ENCODE peak calls at places on chromosomes 16 and 17, in nine cellular contexts. Y is endothelial cell of umbilical vein; C is HEK293T; W is smooth muscle cell of the brain vasculature; T is adrenal gland; R is HFFc6; F is activated CD4-positive, alpha-beta T cell treated with anti-CD3 and anti-CD28 coated beads, Interleukin-2, amount 50 U/mL, for 1 hour; D is transverse colon; E is A673. B is an unnamed sample.

GRCh38 chr16:64416232-64417010 is 705.4 kb downstream of the CDH11 start:
- DNase-seq in E (peak; percentile 7), W (no peak), R (peak; percentile 33), Y (peak; percentile 64), F (no peak), T (no peak), C (no peak), D (no peak), B (no peak)

GRCh38 chr17:33435716-33436301 is 142.7 kb upstream of the ASIC2 start:
- DNase-seq in W (no peak), D (no peak), F (no peak), R (no peak), C (no peak), E (no peak), Y (no peak), T (no peak), B (no peak)

GRCh38 chr16:7380907-7381306 is 48.3 kb downstream of the RBFOX1 start:
- DNase-seq in E (no peak), D (no peak), W (no peak), R (no peak), T (no peak), F (no peak), Y (no peak), C (no peak), B (no peak)

GRCh38 chr17:69609495-69610315 is 195.2 kb downstream of the MAP2K6 start:
- DNase-seq in R (peak; percentile 38), C (peak; percentile 36), D (no peak), F (no peak), T (no peak), E (peak; percentile 37), Y (peak; percentile 69), W (no peak), B (no peak)

GRCh38 chr16:85718682-85719081 is 29.9 kb upstream of the GINS2 start:
- DNase-seq in D (peak; percentile 28), R (no peak), F (no peak), E (peak; percentile 29), Y (no peak), C (peak; percentile 61), T (no peak), W (no peak), B (no peak)

GRCh38 chr16:87096746-87097145 is 220.4 kb downstream of the C16orf95 start:
- DNase-seq in D (no peak), C (no peak), Y (no peak), W (no peak), T (no peak), E (no peak), R (no peak), F (no peak), B (no peak)

GRCh38 chr16:90015586-90016338 is 3.5 kb downstream of the DBNDD1 start:
- DNase-seq in F (no peak), R (no peak), T (no peak), E (no peak), D (no peak), C (no peak), W (no peak), Y (peak; percentile 85), B (no peak)

GRCh38 chr16:19926449-19927390 is 42.1 kb upstream of the GPRC5B start:
- DNase-seq in D (no peak), C (no peak), W (no peak), T (no peak), Y (peak; percentile 48), E (peak; percentile 48), R (peak; percentile 12), F (no peak), B (no peak)

GRCh38 chr16:15900901-15901465 is 12.6 kb upstream of the CEP20 start:
- DNase-seq in D (no peak), Y (no peak), T (no peak), W (no peak), R (no peak), F (no peak), E (no peak), C (no peak), B (no peak)

GRCh38 chr17:42979511-42980273 is at the start of gene PTGES3L:
- DNase-seq in F (no peak), W (no peak), C (peak; percentile 67), R (peak; percentile 38), Y (no peak), D (peak; percentile 63), T (no peak), E (peak; percentile 46), B (no peak)

GRCh38 chr16:29900102-29900887 is at the start of gene ASPHD1:
- DNase-seq in R (peak; percentile 65), F (peak; percentile 80), W (no peak), Y (peak; percentile 49), E (peak; percentile 76), D (no peak), T (peak; percentile 84), C (peak; percentile 92), B (peak; percentile 65)

GRCh38 chr16:30041841-30042240 is 10.8 kb upstream of the TLCD3B start:
- DNase-seq in T (no peak), C (no peak), D (no peak), R (peak; percentile 53), W (no peak), F (no peak), E (peak; percentile 57), Y (peak; percentile 66), B (no peak)

GRCh38 chr17:72726936-72727335 is 365.6 kb downstream of the SLC39A11 start:
- DNase-seq in D (peak; percentile 11), R (no peak), W (no peak), Y (no peak), T (no peak), F (peak; percentile 26), E (no peak), C (no peak), B (no peak)

GRCh38 chr17:78168906-78169793 is 769 bp downstream of the SYNGR2 start:
- DNase-seq in C (peak; percentile 53), E (peak; percentile 70), R (peak; percentile 52), D (peak; percentile 85), Y (peak; percentile 46), T (peak; percentile 75), W (no peak), F (peak; percentile 43), B (no peak)

GRCh38 chr17:19318611-19319010 is 43.9 kb downstream of the B9D1 start:
- DNase-seq in W (no peak), T (no peak), R (no peak), C (no peak), Y (no peak), F (no peak), D (no peak), E (no peak), B (no peak)

GRCh38 chr17:8126306-8127066 is 2.6 kb upstream of the HES7 start:
- DNase-seq in C (no peak), D (peak; percentile 58), T (no peak), R (no peak), F (no peak), W (no peak), Y (peak; percentile 46), E (peak; percentile 74), B (no peak)

GRCh38 chr17:48022906-48023305 is 14.7 kb downstream of the COPZ2 start:
- DNase-seq in T (no peak), D (no peak), Y (no peak), R (no peak), W (no peak), F (no peak), E (no peak), C (no peak), B (no peak)

GRCh38 chr17:67203818-67204217 is 41.2 kb downstream of the HELZ start:
- DNase-seq in E (no peak), T (no peak), W (no peak), C (no peak), R (no peak), F (no peak), Y (no peak), D (no peak), B (no peak)

GRCh38 chr16:1488619-1489018 is at the start of gene PTX4:
- DNase-seq in C (no peak), T (no peak), F (no peak), D (no peak), R (no peak), E (no peak), W (no peak), Y (no peak), B (no peak)

GRCh38 chr17:57806083-57806830 is 43.6 kb downstream of the MRPS23 start:
- DNase-seq in W (no peak), F (no peak), D (no peak), C (no peak), T (no peak), E (no peak), R (no peak), Y (no peak), B (no peak)

GRCh38 chr16:20755238-20755637 is 8.6 kb upstream of the ACSM3 start:
- DNase-seq in E (no peak), F (no peak), R (no peak), T (no peak), Y (no peak), W (no peak), C (no peak), D (no peak), B (no peak)

GRCh38 chr17:63641678-63642077 is 19.5 kb downstream of the MAP3K3 start:
- DNase-seq in E (no peak), R (no peak), F (no peak), C (no peak), W (no peak), D (peak; percentile 23), T (peak; percentile 57), Y (no peak), B (no peak)

GRCh38 chr16:75288596-75289120 is 37.2 kb upstream of the BCAR1 start:
- DNase-seq in D (no peak), C (no peak), E (no peak), F (peak; percentile 50), W (no peak), Y (no peak), T (no peak), R (no peak), B (no peak)

GRCh38 chr17:82399030-82399429 is 19.1 kb upstream of the HEXD start:
- DNase-seq in C (no peak), E (peak; percentile 93), W (peak; percentile 75), D (no peak), F (no peak), Y (peak; percentile 24), R (peak; percentile 52), T (no peak), B (no peak)

GRCh38 chr16:75550211-75550662 is 5.8 kb downstream of the TMEM231 start:
- DNase-seq in Y (peak; percentile 52), F (no peak), E (peak; percentile 61), T (peak; percentile 49), D (peak; percentile 72), C (peak; percentile 56), R (peak; percentile 25), W (no peak), B (peak; percentile 30)

GRCh38 chr17:74759243-74759801 is 10.9 kb downstream of the NHERF1 start:
- DNase-seq in F (peak; percentile 46), R (no peak), E (no peak), Y (no peak), C (no peak), T (no peak), W (no peak), D (peak; percentile 69), B (no peak)

GRCh38 chr16:87740909-87741424 is 24.8 kb downstream of the KLHDC4 start:
- DNase-seq in D (no peak), Y (no peak), T (no peak), W (peak; percentile 54), E (no peak), C (no peak), F (no peak), R (no peak), B (no peak)

GRCh38 chr17:27668488-27668823 is 37.5 kb downstream of the LGALS9 start:
- DNase-seq in R (no peak), C (no peak), E (no peak), Y (no peak), T (no peak), F (no peak), W (no peak), D (no peak), B (no peak)

B was measured in NT2/D1.